ENCODE peak calls at places on chromosomes 16 and 17, in four cellular contexts. E, V, K and Z are unnamed samples.

GRCh38 chr17:14464741-14465140 is 163.9 kb downstream of the HS3ST3B1 start:
- DNase-seq in E (no peak), V (no peak), K (no peak), Z (no peak)

GRCh38 chr17:79388556-79389295 is 222.1 kb downstream of the RBFOX3 start:
- DNase-seq in E (no peak), V (peak), K (peak), Z (peak)

GRCh38 chr17:68204736-68205135 is 43.1 kb upstream of the AMZ2 start:
- DNase-seq in E (no peak), V (no peak), K (no peak), Z (no peak)

GRCh38 chr17:57284583-57284982 is 28.3 kb downstream of the MSI2 start:
- DNase-seq in E (peak), V (no peak), K (no peak), Z (no peak)

GRCh38 chr16:71467810-71468209 is 5.8 kb upstream of the ZNF23 start:
- DNase-seq in E (peak), V (no peak), K (peak), Z (no peak)

GRCh38 chr16:56354016-56354415 is 71.3 kb downstream of the AMFR start:
- DNase-seq in E (no peak), V (no peak), K (no peak), Z (peak)

GRCh38 chr16:8951447-8952280 is 12.0 kb downstream of the USP7 start:
- DNase-seq in E (no peak), V (no peak), K (no peak), Z (no peak)

GRCh38 chr17:78397681-78398101 is 19.2 kb downstream of the PGS1 start:
- DNase-seq in E (no peak), V (no peak), K (peak), Z (no peak)

GRCh38 chr17:79788989-79789942 is 7.6 kb downstream of the CBX8 start:
- DNase-seq in E (no peak), V (no peak), K (no peak), Z (no peak)

GRCh38 chr17:44501866-44502265 is 1.3 kb downstream of the GPATCH8 start:
- DNase-seq in E (no peak), V (no peak), K (no peak), Z (no peak)

GRCh38 chr16:57802635-57803412 is 533 bp upstream of the KIFC3 start:
- DNase-seq in E (no peak), V (no peak), K (peak), Z (no peak)

GRCh38 chr16:20865420-20866126 is 34.6 kb downstream of the DCUN1D3 start:
- DNase-seq in E (no peak), V (no peak), K (no peak), Z (no peak)

GRCh38 chr16:11835891-11836652 is 15.3 kb downstream of the RSL1D1 start:
- DNase-seq in E (no peak), V (no peak), K (peak), Z (no peak)